ENCODE peak calls at places on chromosome 18, in eight cellular contexts. H, O, J, V, K, S, D and C are unnamed samples. For H3K9me3, the result is how much of the 10 kb centered on the place peaks cover.

GRCh38 chr18:67730884-67731283 is 214.4 kb upstream of the DSEL start:
- DNase-seq in D (no peak), H (peak), O (no peak), S (no peak), V (peak), K (no peak), J (no peak), C (no peak)

GRCh38 chr18:11859903-11860407 is 8.7 kb downstream of the CHMP1B start:
- DNase-seq in S (peak), K (no peak), H (peak), J (no peak), D (no peak), V (peak), O (no peak), C (no peak)

GRCh38 chr18:10131783-10132381 is 218.1 kb downstream of the VAPA start:
- DNase-seq in O (no peak), J (no peak), V (no peak), K (no peak), D (no peak), S (no peak), H (peak), C (no peak)

GRCh38 chr18:50819027-50819726 is 639 bp downstream of the MRO start:
- DNase-seq in J (peak), H (peak), D (peak), V (no peak), S (no peak), K (peak), O (peak), C (no peak)

GRCh38 chr18:51211552-51211951 is 14.1 kb upstream of the MEX3C start:
- DNase-seq in H (peak), K (no peak), D (no peak), O (no peak), V (no peak), S (no peak), J (peak), C (no peak)

GRCh38 chr18:41714872-41715271 is 240.2 kb upstream of the PIK3C3 start:
- DNase-seq in J (no peak), D (no peak), S (no peak), H (no peak), V (no peak), O (no peak), K (no peak), C (no peak)

GRCh38 chr18:44325903-44326650 is 354.6 kb upstream of the SETBP1 start:
- DNase-seq in D (no peak), S (no peak), J (peak), V (peak), O (peak), K (no peak), H (peak), C (no peak)

GRCh38 chr18:49174478-49174877 is 223.7 kb upstream of the SMAD7 start:
- DNase-seq in H (peak), J (no peak), K (no peak), V (peak), O (no peak), S (no peak), D (no peak), C (no peak)

GRCh38 chr18:74742573-74742972 is 144.9 kb downstream of the ZNF407 start:
- DNase-seq in O (no peak), S (no peak), H (peak), D (no peak), V (no peak), K (no peak), J (no peak), C (no peak)

GRCh38 chr18:13231151-13231550 is 12.6 kb downstream of the LDLRAD4 start:
- DNase-seq in S (no peak), H (no peak), J (no peak), O (no peak), V (no peak), D (no peak), K (no peak), C (no peak)

GRCh38 chr18:69897397-69898108 is 50.1 kb downstream of the CD226 start:
- DNase-seq in K (no peak), J (no peak), H (no peak), V (no peak), D (no peak), O (no peak), S (no peak), C (no peak)

GRCh38 chr18:12010187-12010802 is 29.0 kb downstream of the IMPA2 start:
- DNase-seq in D (peak), K (no peak), J (no peak), S (no peak), H (no peak), V (no peak), O (peak), C (no peak)

GRCh38 chr18:61334951-61335736 is 1.9 kb downstream of the CDH20 start:
- DNase-seq in S (no peak), D (no peak), V (no peak), O (no peak), J (no peak), H (peak), K (no peak), C (no peak)

GRCh38 chr18:61840324-61840723 is 52.5 kb downstream of the RNF152 start:
- DNase-seq in O (no peak), H (no peak), D (no peak), J (no peak), V (no peak), K (no peak), S (no peak), C (no peak)

GRCh38 chr18:3207565-3207964 is 12.2 kb downstream of the MYOM1 start:
- DNase-seq in V (no peak), D (no peak), S (peak), J (no peak), H (peak), K (no peak), O (no peak), C (no peak)

GRCh38 chr18:12861637-12862036 is 22.4 kb downstream of the PTPN2 start:
- DNase-seq in D (no peak), K (no peak), H (no peak), V (no peak), J (no peak), O (no peak), S (no peak), C (no peak)

GRCh38 chr18:44609210-44609941 is 71.3 kb upstream of the SETBP1 start:
- DNase-seq in V (no peak), S (no peak), J (no peak), K (no peak), D (no peak), O (no peak), H (no peak), C (no peak)

GRCh38 chr18:32287873-32288272 is 98.0 kb downstream of the MEP1B start:
- DNase-seq in K (no peak), J (no peak), S (no peak), D (no peak), H (no peak), O (no peak), V (no peak), C (no peak)

GRCh38 chr18:70132999-70133398 is 72.5 kb downstream of the RTTN start:
- DNase-seq in D (no peak), O (no peak), H (peak), J (peak), V (peak), K (no peak), S (no peak), C (no peak)

GRCh38 chr18:12891561-12891960 is 7.5 kb upstream of the PTPN2 start:
- DNase-seq in K (no peak), H (no peak), J (no peak), O (no peak), V (no peak), S (no peak), D (no peak), C (no peak)

GRCh38 chr18:58231930-58232329 is 187.9 kb downstream of the NEDD4L start:
- DNase-seq in S (no peak), J (no peak), O (peak), H (peak), K (no peak), D (no peak), V (no peak), C (no peak)

GRCh38 chr18:67969458-67969857 is 452.9 kb upstream of the DSEL start:
- DNase-seq in D (no peak), O (no peak), H (no peak), S (no peak), V (no peak), J (no peak), K (no peak), C (no peak)

GRCh38 chr18:57469884-57470283 is 34.7 kb downstream of the ONECUT2 start:
- DNase-seq in D (no peak), V (no peak), H (no peak), J (no peak), K (no peak), O (no peak), S (no peak), C (no peak)

GRCh38 chr18:61545281-61546245 is 212.3 kb downstream of the CDH20 start:
- DNase-seq in K (no peak), O (no peak), H (no peak), S (no peak), V (no peak), J (no peak), D (no peak), C (no peak)

GRCh38 chr18:51417643-51418483 is 220.4 kb upstream of the MEX3C start:
- DNase-seq in O (no peak), V (no peak), K (no peak), H (no peak), J (no peak), S (no peak), D (no peak), C (no peak)

GRCh38 chr18:33606621-33607020 is 28.6 kb downstream of the ASXL3 start:
- DNase-seq in J (no peak), S (no peak), V (no peak), K (no peak), D (no peak), O (no peak), H (no peak), C (no peak)

GRCh38 chr18:48887905-48888531 is 62.7 kb downstream of the SMAD7 start:
- DNase-seq in H (no peak), K (peak), J (no peak), V (no peak), O (no peak), D (peak), S (no peak), C (no peak)

GRCh38 chr18:48545690-48546365 is 7.0 kb downstream of the CTIF start:
- DNase-seq in S (no peak), D (peak), H (peak), O (peak), V (no peak), K (peak), J (peak), C (no peak)

GRCh38 chr18:32297851-32298250 is 108.0 kb downstream of the MEP1B start:
- DNase-seq in O (no peak), V (no peak), D (no peak), S (no peak), J (no peak), H (no peak), K (no peak), C (no peak)

GRCh38 chr18:34028341-34028740 is 196.4 kb downstream of the NOL4 start:
- DNase-seq in H (no peak), S (no peak), K (no peak), V (no peak), O (peak), J (no peak), D (no peak), C (no peak)

GRCh38 chr18:8215741-8216140 is 393.5 kb upstream of the RAB12 start:
- DNase-seq in J (no peak), O (no peak), V (no peak), K (no peak), S (no peak), D (no peak), H (no peak), C (no peak)

GRCh38 chr18:66752733-66753132 is 148.8 kb upstream of the CDH19 start:
- DNase-seq in J (no peak), O (no peak), D (no peak), S (no peak), K (no peak), V (no peak), H (no peak), C (no peak)

GRCh38 chr18:78642561-78643398 is 336.8 kb upstream of the SALL3 start:
- DNase-seq in J (no peak), H (no peak), V (no peak), D (no peak), O (no peak), S (no peak), K (no peak), C (no peak)

GRCh38 chr18:78647018-78647417 is 332.6 kb upstream of the SALL3 start:
- DNase-seq in K (no peak), H (no peak), V (no peak), D (no peak), O (no peak), J (no peak), S (no peak), C (no peak)

GRCh38 chr18:78641689-78642231 is 337.9 kb upstream of the SALL3 start:
- DNase-seq in K (no peak), V (no peak), O (no peak), J (no peak), S (no peak), D (no peak), H (no peak), C (no peak)

GRCh38 chr18:78643981-78644380 is 335.6 kb upstream of the SALL3 start:
- DNase-seq in H (no peak), K (no peak), D (no peak), J (no peak), V (no peak), S (no peak), O (no peak), C (no peak)

GRCh38 chr18:78645216-78645615 is 334.4 kb upstream of the SALL3 start:
- DNase-seq in O (no peak), D (no peak), H (no peak), S (no peak), K (no peak), V (no peak), J (no peak), C (no peak)
- H3K9me3 ChIP-seq in O (under half), D (under half), H (under half), S (under half), K (under half), V (half or more), J (under half), C (under half)

GRCh38 chr18:54140641-54141040 is 83.8 kb downstream of the MBD2 start:
- DNase-seq in S (no peak), J (no peak), O (no peak), V (no peak), D (no peak), K (no peak), H (peak), C (no peak)
- H3K9me3 ChIP-seq in S (under half), J (under half), O (under half), V (under half), D (under half), K (under half), H (under half), C (under half)

DNA sequence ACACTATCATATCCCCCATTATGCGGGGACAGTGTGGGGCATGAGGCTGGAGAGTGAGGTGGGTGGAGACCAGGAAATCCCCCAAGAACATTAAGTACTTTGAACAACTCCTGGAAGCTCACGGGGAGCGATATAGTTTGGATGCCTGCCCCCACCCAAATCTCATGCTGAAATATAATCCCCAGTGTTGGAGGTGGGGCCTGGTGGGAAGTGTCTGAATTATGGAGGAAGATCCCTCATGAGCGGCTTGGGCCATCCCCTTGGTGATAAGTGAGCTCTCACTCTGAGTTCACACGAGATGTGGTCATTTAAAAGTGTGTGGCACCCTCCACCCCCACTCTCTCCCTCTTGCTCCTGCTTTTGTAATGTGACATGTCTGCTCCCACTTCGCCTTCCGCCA is 97.1 kb upstream of the TMEM200C start:
- DNase-seq in V (no peak), J (no peak), H (no peak), K (no peak), O (no peak), S (no peak), D (no peak), C (no peak)
- H3K9me3 ChIP-seq in V (under half), J (under half), H (under half), K (under half), O (under half), S (under half), D (under half), C (under half)

GRCh38 chr18:35277633-35278032 is 12.4 kb downstream of the ZSCAN30 start:
- DNase-seq in O (no peak), J (no peak), K (no peak), H (no peak), D (no peak), V (no peak), S (no peak), C (no peak)
- H3K9me3 ChIP-seq in O (under half), J (under half), K (under half), H (under half), D (under half), V (under half), S (under half), C (under half)

GRCh38 chr18:14941792-14942191 is 193.8 kb downstream of the ANKRD30B start:
- DNase-seq in V (no peak), D (peak), H (no peak), O (no peak), J (no peak), K (no peak), S (no peak), C (no peak)

GRCh38 chr18:14942275-14942674 is 194.3 kb downstream of the ANKRD30B start:
- DNase-seq in O (no peak), J (no peak), V (no peak), H (no peak), S (no peak), D (peak), K (no peak), C (no peak)

GRCh38 chr18:14940738-14941137 is 192.8 kb downstream of the ANKRD30B start:
- DNase-seq in H (no peak), D (no peak), V (no peak), O (no peak), S (no peak), K (no peak), J (no peak), C (no peak)

GRCh38 chr18:14939141-14939540 is 191.2 kb downstream of the ANKRD30B start:
- DNase-seq in O (no peak), H (no peak), J (no peak), V (no peak), S (no peak), K (no peak), D (peak), C (no peak)

DNA sequence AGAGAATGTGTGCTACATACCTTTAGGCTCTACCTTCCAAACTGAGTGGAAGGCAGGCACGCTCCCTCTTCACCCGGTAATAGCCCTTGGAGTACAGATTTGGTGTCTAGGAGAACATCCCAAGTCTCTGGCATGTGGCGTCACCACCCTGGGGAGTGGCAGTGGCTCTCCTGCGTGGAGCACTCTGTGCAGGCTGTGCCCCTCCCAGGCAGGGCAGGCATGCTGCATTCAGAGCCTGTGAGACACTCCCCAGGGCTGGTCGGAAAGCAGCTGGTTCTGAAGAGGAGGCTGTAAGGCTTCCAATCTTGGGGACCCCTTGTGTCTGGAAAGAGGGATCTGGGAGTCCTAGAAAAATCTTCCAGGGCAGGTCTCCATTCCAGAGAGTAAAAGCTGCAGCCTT is 193.3 kb downstream of the ANKRD30B start:
- DNase-seq in O (no peak), V (no peak), D (peak), H (no peak), S (no peak), J (no peak), K (no peak), C (no peak)
- H3K9me3 ChIP-seq in O (under half), V (half or more), D (under half), H (under half), S (under half), J (under half), K (under half), C (under half)

GRCh38 chr18:78080081-78080480 is 830.4 kb downstream of the GALR1 start:
- DNase-seq in D (no peak), V (no peak), S (no peak), J (no peak), K (no peak), O (no peak), H (no peak), C (no peak)

GRCh38 chr18:78085241-78086185 is 835.9 kb downstream of the GALR1 start:
- DNase-seq in J (no peak), H (no peak), S (no peak), O (no peak), D (no peak), V (no peak), K (no peak), C (no peak)

GRCh38 chr18:78086931-78087330 is 837.3 kb downstream of the GALR1 start:
- DNase-seq in S (no peak), V (no peak), D (no peak), O (no peak), K (no peak), J (no peak), H (no peak), C (no peak)

GRCh38 chr18:78080761-78081160 is 831.1 kb downstream of the GALR1 start:
- DNase-seq in J (no peak), S (no peak), H (no peak), D (no peak), O (no peak), V (no peak), K (no peak), C (no peak)

DNA sequence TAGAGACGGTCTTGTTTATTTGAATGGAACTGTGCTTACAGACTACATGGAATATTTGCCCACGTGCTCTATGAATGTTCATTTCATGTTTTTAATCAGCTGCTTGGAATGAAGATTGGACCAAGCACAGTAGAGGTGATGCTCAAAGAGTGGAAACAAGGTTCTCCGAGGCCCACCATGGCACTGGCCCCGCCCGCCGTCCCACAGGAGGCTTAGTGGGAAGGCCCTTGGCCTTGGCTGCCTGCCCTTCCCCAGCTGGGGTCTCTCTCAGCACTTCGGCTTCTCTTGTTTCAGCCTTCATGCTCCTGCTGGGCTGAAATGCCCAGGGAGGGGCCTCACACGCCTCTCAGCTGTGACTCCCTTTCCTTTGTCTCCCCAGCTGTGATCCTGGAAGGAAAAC is 833.1 kb downstream of the GALR1 start:
- DNase-seq in J (no peak), V (no peak), D (no peak), S (no peak), H (no peak), K (no peak), O (no peak), C (no peak)
- H3K9me3 ChIP-seq in J (under half), V (half or more), D (under half), S (under half), H (under half), K (under half), O (under half), C (under half)

GRCh38 chr18:63702660-63703059 is at the start of gene SERPINB11:
- DNase-seq in D (no peak), O (no peak), J (no peak), S (no peak), V (no peak), K (no peak), H (no peak), C (no peak)
- H3K9me3 ChIP-seq in D (under half), O (under half), J (under half), S (under half), V (under half), K (under half), H (under half), C (under half)

DNA sequence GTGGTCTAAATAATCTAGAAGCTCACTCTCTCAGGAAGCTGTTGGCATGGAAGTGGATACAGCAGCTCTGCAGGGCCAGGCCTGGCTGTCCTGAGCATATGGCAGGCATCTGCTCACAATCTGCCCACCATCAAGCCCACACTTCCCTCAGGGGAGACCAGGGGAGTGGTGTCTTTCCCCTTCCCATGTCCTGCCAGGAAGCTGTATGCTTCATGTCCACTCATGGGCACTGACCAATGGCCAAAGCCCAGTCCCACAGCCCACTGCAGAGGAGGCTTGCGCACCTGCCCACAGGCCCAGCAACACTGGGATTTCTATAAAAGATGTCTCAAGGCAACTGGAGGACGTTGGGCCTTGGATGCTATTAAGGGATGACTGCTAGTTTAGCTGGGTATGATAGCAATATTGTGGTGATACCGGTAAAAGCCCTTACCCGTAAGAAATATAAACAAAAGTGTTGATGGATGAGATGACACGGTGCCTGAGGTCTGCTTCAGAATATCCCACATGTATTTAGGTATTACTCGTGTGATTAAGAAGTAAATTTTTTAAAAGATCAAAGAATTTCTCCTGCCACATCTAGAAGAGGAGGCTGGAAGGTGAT is 106.7 kb upstream of the CTDP1 start:
- DNase-seq in D (peak), S (no peak), J (no peak), O (no peak), K (peak), H (no peak), V (no peak), C (no peak)
- H3K9me3 ChIP-seq in D (under half), S (under half), J (under half), O (under half), K (under half), H (under half), V (under half), C (under half)